ENCODE peak calls at places on chromosome 13, in four cellular contexts. H, W, I and J are unnamed samples.
A peak's percentile ranks its signal among the peaks of the same experiment; 100 is the strongest.

GRCh38 chr13:95100525-95101121 is 200.6 kb downstream of the ABCC4 start:
- DNase-seq in H (no peak), W (no peak), I (no peak), J (peak; percentile 9)

GRCh38 chr13:60759499-60759898 is 362.5 kb downstream of the TDRD3 start:
- DNase-seq in I (no peak), H (no peak), W (no peak), J (peak; percentile 35)

GRCh38 chr13:113804017-113804702 is 45.1 kb downstream of the TMEM255B start:
- DNase-seq in H (no peak), W (no peak), I (no peak), J (no peak)

GRCh38 chr13:44744880-44745633 is 168.9 kb upstream of the TSC22D1 start:
- DNase-seq in H (no peak), W (no peak), I (no peak), J (no peak)

GRCh38 chr13:31749929-31750328 is 10.6 kb downstream of the RXFP2 start:
- DNase-seq in H (no peak), I (no peak), W (no peak), J (no peak)

GRCh38 chr13:51585234-51585672 is 991 bp downstream of the WDFY2 start:
- DNase-seq in H (no peak), I (no peak), W (no peak), J (no peak)

GRCh38 chr13:109600078-109600477 is 186.3 kb downstream of the IRS2 start:
- DNase-seq in W (no peak), H (no peak), I (no peak), J (no peak)

GRCh38 chr13:20134732-20135131 is 26.1 kb downstream of the GJA3 start:
- DNase-seq in W (no peak), H (no peak), I (no peak), J (no peak)

GRCh38 chr13:51148223-51148951 is 37.3 kb upstream of the C13orf42 start:
- DNase-seq in I (no peak), H (no peak), W (no peak), J (no peak)

GRCh38 chr13:102536196-102536595 is 60.6 kb upstream of the TPP2 start:
- DNase-seq in I (no peak), H (no peak), W (no peak), J (no peak)

GRCh38 chr13:108963846-108964600 is 334.6 kb downstream of the MYO16 start:
- DNase-seq in I (no peak), H (no peak), W (no peak), J (no peak)

GRCh38 chr13:31064636-31065035 is 97.1 kb downstream of the HSPH1 start:
- DNase-seq in I (no peak), W (no peak), H (no peak), J (no peak)

GRCh38 chr13:82933986-82934385 is 948.3 kb downstream of the SLITRK1 start:
- DNase-seq in I (no peak), W (no peak), H (no peak), J (no peak)

GRCh38 chr13:92317066-92317465 is 909.5 kb upstream of the GPC6 start:
- DNase-seq in W (no peak), I (no peak), H (no peak), J (no peak)

GRCh38 chr13:86383561-86383960 is 584.3 kb upstream of the SLITRK6 start:
- DNase-seq in I (no peak), H (no peak), W (no peak), J (no peak)

GRCh38 chr13:72983085-72983768 is 75.6 kb upstream of the KLF5 start:
- DNase-seq in H (no peak), W (peak; percentile 77), I (no peak), J (peak; percentile 72)